ENCODE peak calls at places on chromosomes 2 and 18, in five cellular contexts. N is tibial artery, Z is epithelial cell of esophagus, F is IMR-90, W is brain microvascular endothelial cell. U is an unnamed sample.
A peak's percentile ranks its signal among the peaks of the same experiment; 100 is the strongest.

GRCh38 chr18:50274941-50275340 is 6.4 kb downstream of the MBD1 start:
- DNase-seq in Z (no peak), N (no peak), F (no peak), W (no peak), U (no peak)

GRCh38 chr2:217798743-217799552 is 203.8 kb downstream of the TNS1 start:
- DNase-seq in Z (no peak), N (peak; percentile 58), W (no peak), F (no peak), U (no peak)

GRCh38 chr2:60972889-60973656 is 44.4 kb upstream of the PEX13 start:
- DNase-seq in F (no peak), N (no peak), W (no peak), Z (no peak), U (no peak)

GRCh38 chr2:239819091-239819973 is 205.8 kb downstream of the NDUFA10 start:
- DNase-seq in W (no peak), N (no peak), Z (no peak), F (no peak), U (no peak)

GRCh38 chr2:242035858-242036652 is 166.5 kb downstream of the RTP5 start:
- DNase-seq in W (no peak), N (no peak), F (no peak), Z (no peak), U (no peak)

GRCh38 chr18:26922313-26922712 is 56.8 kb upstream of the AQP4 start:
- DNase-seq in N (no peak), Z (no peak), W (no peak), F (no peak), U (no peak)

GRCh38 chr18:27627927-27628326 is 442.8 kb upstream of the CHST9 start:
- DNase-seq in N (no peak), F (no peak), W (no peak), Z (no peak), U (no peak)

GRCh38 chr2:64591188-64591587 is 62.5 kb downstream of the SERTAD2 start:
- DNase-seq in Z (peak; percentile 33), W (no peak), N (no peak), F (no peak), U (no peak)

GRCh38 chr18:77223653-77224052 is 26.0 kb upstream of the GALR1 start:
- DNase-seq in F (peak; percentile 52), W (no peak), N (no peak), Z (peak; percentile 61), U (no peak)

GRCh38 chr2:32043561-32043960 is 4.0 kb upstream of the DPY30 start:
- DNase-seq in N (no peak), Z (no peak), W (no peak), F (no peak), U (no peak)

GRCh38 chr2:32039447-32040219 is at the start of gene DPY30:
- DNase-seq in Z (peak; percentile 94), W (peak; percentile 88), F (peak; percentile 92), N (peak; percentile 92), U (peak; percentile 73)
- TF ChIP-seq CTCF in Z (no peak), W (no peak), F (no peak), N (no peak), U (no peak)

DNA sequence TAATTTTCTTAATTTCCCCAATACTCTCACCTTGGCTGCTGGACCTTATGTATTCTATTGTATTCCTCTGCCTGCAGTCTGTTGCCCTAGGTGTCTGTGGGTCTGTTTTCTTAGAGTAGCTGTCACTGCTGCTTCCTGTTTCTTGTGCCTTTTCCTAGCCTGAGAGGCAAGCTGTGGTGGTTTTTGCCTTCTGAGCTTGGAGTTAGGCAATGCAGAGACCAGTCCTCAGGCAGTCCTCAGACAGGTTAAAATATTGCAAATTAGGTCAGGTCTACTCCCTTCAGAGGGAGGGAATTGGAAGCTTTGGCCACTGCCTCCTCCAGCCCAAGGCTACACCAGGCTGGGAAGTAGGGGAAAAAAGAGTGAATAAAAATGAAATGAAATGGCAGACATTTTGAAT is 134.9 kb downstream of the LDLRAD4 start:
- DNase-seq in Z (no peak), N (no peak), W (no peak), F (no peak), U (no peak)
- H3K4me3 ChIP-seq in Z (no peak overlapping the region), N (no peak overlapping the region), W (no peak overlapping the region), F (no peak overlapping the region), U (no peak overlapping the region)

GRCh38 chr2:138814123-138814883 is 34.1 kb upstream of the NXPH2 start:
- DNase-seq in W (no peak), N (no peak), Z (peak; percentile 22), F (no peak), U (no peak)
- TF ChIP-seq CTCF in W (peak; percentile 23), N (no peak), Z (peak; percentile 21), F (no peak), U (peak; percentile 25)

GRCh38 chr2:177252808-177253531 is 11.6 kb downstream of the NFE2L2 start:
- DNase-seq in N (no peak), F (no peak), W (no peak), Z (peak; percentile 60), U (no peak)

GRCh38 chr2:177249038-177249437 is 15.5 kb downstream of the NFE2L2 start:
- DNase-seq in Z (no peak), W (no peak), F (no peak), N (no peak), U (no peak)

GRCh38 chr2:177250461-177250860 is 14.1 kb downstream of the NFE2L2 start:
- DNase-seq in N (no peak), F (no peak), Z (no peak), W (no peak), U (no peak)

GRCh38 chr2:177253704-177254103 is 10.8 kb downstream of the NFE2L2 start:
- DNase-seq in W (no peak), F (no peak), Z (no peak), N (no peak), U (no peak)

DNA sequence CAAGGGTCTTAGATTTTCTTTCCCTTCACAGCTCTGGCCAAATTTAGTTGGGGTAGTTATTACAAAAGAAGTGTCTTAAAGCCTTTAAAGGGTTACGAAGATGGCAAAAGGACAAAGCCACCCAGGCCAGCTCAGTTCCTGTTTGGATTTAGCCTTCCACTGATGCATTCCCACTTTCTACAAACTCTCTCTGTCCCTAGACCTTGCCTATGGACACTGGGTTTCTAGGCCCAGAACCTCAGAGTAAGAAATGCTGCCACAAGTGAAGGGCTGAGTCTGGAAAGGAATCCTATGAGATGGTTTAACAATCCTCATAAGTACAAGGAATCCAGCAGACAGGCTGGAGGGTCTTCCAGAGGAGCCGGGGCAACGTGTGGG is 13.4 kb downstream of the NFE2L2 start:
- DNase-seq in W (no peak), F (no peak), N (no peak), Z (no peak), U (no peak)
- H3K4me3 ChIP-seq in W (no peak overlapping the region), F (no peak overlapping the region), N (no peak overlapping the region), Z (no peak overlapping the region), U (no peak overlapping the region)

GRCh38 chr18:903703-904102 is 968 bp upstream of the ADCYAP1 start:
- DNase-seq in N (peak; percentile 44), W (peak; percentile 51), F (peak; percentile 10), Z (peak; percentile 59), U (peak; percentile 5)

GRCh38 chr18:905307-905947 is 756 bp downstream of the ADCYAP1 start:
- DNase-seq in F (no peak), W (no peak), N (no peak), Z (no peak), U (no peak)

GRCh38 chr18:901769-902168 is 2.9 kb upstream of the ADCYAP1 start:
- DNase-seq in N (no peak), Z (no peak), W (no peak), F (no peak), U (no peak)

GRCh38 chr18:904135-905090 is at the start of gene ADCYAP1:
- DNase-seq in F (no peak), N (no peak), W (no peak), Z (peak; percentile 19), U (no peak)

GRCh38 chr18:902179-902718 is 2.4 kb upstream of the ADCYAP1 start:
- DNase-seq in F (no peak), Z (no peak), N (no peak), W (no peak), U (no peak)
- TF ChIP-seq CTCF in F (no peak), Z (no peak), N (no peak), W (peak; percentile 4), U (peak; percentile 16)

GRCh38 chr2:120350125-120350524 is 4.2 kb downstream of the INHBB start:
- DNase-seq in F (no peak), N (no peak), Z (no peak), W (no peak), U (no peak)

GRCh38 chr2:120348134-120349103 is 2.5 kb downstream of the INHBB start:
- DNase-seq in W (no peak), N (no peak), F (peak; percentile 11), Z (peak; percentile 58), U (no peak)

GRCh38 chr2:120347387-120348010 is 1.6 kb downstream of the INHBB start:
- DNase-seq in W (no peak), N (no peak), Z (no peak), F (peak; percentile 34), U (no peak)

GRCh38 chr2:120350801-120351324 is 4.9 kb downstream of the INHBB start:
- DNase-seq in N (no peak), W (no peak), F (no peak), Z (no peak), U (no peak)

GRCh38 chr2:120349125-120349921 is 3.4 kb downstream of the INHBB start:
- DNase-seq in Z (no peak), F (no peak), W (no peak), N (no peak), U (no peak)
- H3K4me3 ChIP-seq in Z (no peak overlapping the region), F (no peak overlapping the region), W (no peak overlapping the region), N (no peak overlapping the region), U (no peak overlapping the region)

U was measured in HFF-Myc.